ENCODE peak calls at places on chromosomes 1 and 21, in nine cellular contexts. A is sciatic nerve; F is activated naive CD4-positive, alpha-beta T cell; Q is activated CD8-positive, alpha-beta memory T cell treated with anti-CD3 and anti-CD28 coated beads for 4 hours; P is stimulated activated CD4-positive, alpha-beta T cell treated with anti-CD3 and anti-CD28 coated beads, Interleukin-12 subunit alpha, Interleukin-12 subunit beta, amount 100 ng/mL, for 4 hours; J is Right ventricle myocardium inferior; V is amniotic stem cell; D is NCI-H1436; H is NCI-H2081. Z is an unnamed sample.

GRCh38 chr1:9753121-9753531 is 70.6 kb downstream of the CLSTN1 start:
- DNase-seq in Q (no peak), F (no peak), H (no peak), D (no peak), V (peak; percentile 58), A (no peak), J (no peak), P (no peak), Z (no peak)

GRCh38 chr1:33342041-33342723 is 21.3 kb upstream of the A3GALT2 start:
- DNase-seq in P (no peak), F (no peak), V (peak; percentile 83), D (peak; percentile 30), J (no peak), H (peak; percentile 98), A (no peak), Q (no peak), Z (peak; percentile 79)

GRCh38 chr1:211652371-211652770 is 23.1 kb downstream of the NEK2 start:
- DNase-seq in F (no peak), D (no peak), P (no peak), H (no peak), V (no peak), A (no peak), J (no peak), Q (no peak), Z (no peak)

GRCh38 chr1:181010789-181011188 is 11.9 kb downstream of the STX6 start:
- DNase-seq in V (peak; percentile 19), A (no peak), H (no peak), D (no peak), P (no peak), F (no peak), Q (no peak), J (no peak), Z (no peak)

GRCh38 chr1:227429447-227430359 is 111.4 kb upstream of the CDC42BPA start:
- DNase-seq in Q (no peak), F (no peak), V (no peak), H (no peak), J (no peak), D (no peak), P (no peak), A (no peak), Z (no peak)

GRCh38 chr21:36813071-36813470 is 114.2 kb downstream of the SIM2 start:
- DNase-seq in J (no peak), P (no peak), V (no peak), Q (no peak), F (no peak), D (no peak), H (no peak), A (no peak), Z (no peak)

GRCh38 chr1:1434131-1434811 is 1.2 kb upstream of the VWA1 start:
- DNase-seq in V (no peak), P (no peak), F (no peak), D (no peak), H (no peak), Q (no peak), J (peak; percentile 80), A (peak; percentile 85), Z (peak; percentile 89)

GRCh38 chr1:53498555-53499142 is 39.5 kb downstream of the DMRTB1 start:
- DNase-seq in J (no peak), D (no peak), F (no peak), A (no peak), Q (no peak), H (no peak), P (no peak), V (no peak), Z (no peak)

GRCh38 chr1:215056584-215056983 is 26.0 kb upstream of the KCNK2 start:
- DNase-seq in H (no peak), P (no peak), V (no peak), D (no peak), F (no peak), A (no peak), J (no peak), Q (no peak), Z (no peak)

GRCh38 chr1:78493456-78493855 is 2.7 kb downstream of the PTGFR start:
- DNase-seq in V (no peak), J (no peak), F (no peak), P (no peak), Q (no peak), H (no peak), D (no peak), A (no peak), Z (no peak)

GRCh38 chr1:23719162-23719820 is 24.0 kb upstream of the ELOA start:
- DNase-seq in F (no peak), J (no peak), V (no peak), Q (no peak), P (no peak), H (no peak), D (no peak), A (no peak), Z (no peak)

GRCh38 chr1:174165471-174166137 is 6.3 kb downstream of the RABGAP1L start:
- DNase-seq in D (no peak), A (peak; percentile 61), Q (no peak), P (no peak), F (no peak), V (no peak), H (no peak), J (no peak), Z (no peak)

GRCh38 chr1:97562096-97562495 is 358.7 kb downstream of the DPYD start:
- DNase-seq in V (no peak), F (no peak), Q (no peak), D (no peak), A (no peak), P (no peak), J (no peak), H (no peak), Z (no peak)

GRCh38 chr1:58968360-58968952 is 184.6 kb upstream of the JUN start:
- DNase-seq in P (no peak), J (peak; percentile 88), D (no peak), Q (no peak), V (no peak), F (no peak), A (peak; percentile 86), H (no peak), Z (peak; percentile 70)

GRCh38 chr1:68542586-68542985 is 45.7 kb upstream of the DEPDC1 start:
- DNase-seq in A (no peak), F (no peak), H (no peak), V (no peak), Q (no peak), J (no peak), D (no peak), P (no peak), Z (no peak)

GRCh38 chr21:45417951-45418300 is 13.0 kb downstream of the COL18A1 start:
- DNase-seq in J (peak; percentile 48), Q (no peak), F (no peak), P (no peak), D (no peak), H (no peak), V (no peak), A (peak; percentile 43), Z (no peak)

GRCh38 chr1:81703736-81704463 is 96.8 kb upstream of the ADGRL2 start:
- DNase-seq in P (no peak), V (no peak), D (no peak), H (no peak), F (no peak), J (no peak), Q (no peak), A (no peak), Z (no peak)

GRCh38 chr1:200889571-200889970 is 5.1 kb upstream of the INAVA start:
- DNase-seq in D (no peak), V (no peak), J (no peak), A (no peak), H (no peak), Q (no peak), F (no peak), P (no peak), Z (no peak)

GRCh38 chr1:173314656-173315055 is 107.5 kb upstream of the TNFSF4 start:
- DNase-seq in F (no peak), D (no peak), A (no peak), V (no peak), J (no peak), P (no peak), H (no peak), Q (no peak), Z (no peak)

GRCh38 chr1:91245437-91245836 is 159.2 kb downstream of the HFM1 start:
- DNase-seq in H (no peak), Q (no peak), V (no peak), D (no peak), F (no peak), J (no peak), P (no peak), A (no peak), Z (no peak)

GRCh38 chr21:41662761-41663160 is 104.1 kb downstream of the RIPK4 start:
- DNase-seq in F (no peak), H (no peak), J (no peak), P (no peak), Q (no peak), A (no peak), D (no peak), V (no peak), Z (no peak)